ENCODE peak calls at places on chromosomes 5 and 9, in seven cellular contexts. T, G, R, D, A, E and Q are unnamed samples.

GRCh38 chr5:42531611-42532010 is 108.4 kb downstream of the GHR start:
- DNase-seq in T (peak), G (no peak), R (no peak), D (no peak), A (no peak), E (no peak), Q (no peak)

GRCh38 chr5:15368835-15369234 is 131.1 kb upstream of the FBXL7 start:
- DNase-seq in T (no peak), G (no peak), R (no peak), D (no peak), A (no peak), E (no peak), Q (no peak)

GRCh38 chr9:102205251-102205650 is 466.8 kb upstream of the GRIN3A start:
- DNase-seq in T (no peak), G (no peak), R (no peak), D (no peak), A (no peak), E (no peak), Q (no peak)

GRCh38 chr5:172450861-172451695 is 3.2 kb downstream of the SH3PXD2B start:
- DNase-seq in T (no peak), G (peak), R (no peak), D (peak), A (no peak), E (peak), Q (no peak)

GRCh38 chr5:1479581-1480188 is 34.4 kb upstream of the SLC6A3 start:
- DNase-seq in T (peak), G (peak), R (no peak), D (no peak), A (peak), E (peak), Q (peak)

GRCh38 chr5:96124589-96124988 is 162.9 kb upstream of the ELL2 start:
- DNase-seq in T (peak), G (no peak), R (no peak), D (no peak), A (peak), E (no peak), Q (no peak)

GRCh38 chr5:129271309-129271708 is 176.8 kb downstream of the ISOC1 start:
- DNase-seq in T (peak), G (peak), R (no peak), D (no peak), A (no peak), E (no peak), Q (no peak)

GRCh38 chr5:50745221-50745620 is 78.8 kb downstream of the PARP8 start:
- DNase-seq in T (no peak), G (no peak), R (no peak), D (no peak), A (no peak), E (no peak), Q (no peak)

GRCh38 chr5:141328231-141328630 is 2.1 kb upstream of the PCDHGA1 start:
- DNase-seq in T (no peak), G (no peak), R (no peak), D (no peak), A (no peak), E (no peak), Q (no peak)

GRCh38 chr5:141326088-141326854 is 4.0 kb upstream of the PCDHGA1 start:
- DNase-seq in T (peak), G (peak), R (peak), D (peak), A (peak), E (peak), Q (peak)

DNA sequence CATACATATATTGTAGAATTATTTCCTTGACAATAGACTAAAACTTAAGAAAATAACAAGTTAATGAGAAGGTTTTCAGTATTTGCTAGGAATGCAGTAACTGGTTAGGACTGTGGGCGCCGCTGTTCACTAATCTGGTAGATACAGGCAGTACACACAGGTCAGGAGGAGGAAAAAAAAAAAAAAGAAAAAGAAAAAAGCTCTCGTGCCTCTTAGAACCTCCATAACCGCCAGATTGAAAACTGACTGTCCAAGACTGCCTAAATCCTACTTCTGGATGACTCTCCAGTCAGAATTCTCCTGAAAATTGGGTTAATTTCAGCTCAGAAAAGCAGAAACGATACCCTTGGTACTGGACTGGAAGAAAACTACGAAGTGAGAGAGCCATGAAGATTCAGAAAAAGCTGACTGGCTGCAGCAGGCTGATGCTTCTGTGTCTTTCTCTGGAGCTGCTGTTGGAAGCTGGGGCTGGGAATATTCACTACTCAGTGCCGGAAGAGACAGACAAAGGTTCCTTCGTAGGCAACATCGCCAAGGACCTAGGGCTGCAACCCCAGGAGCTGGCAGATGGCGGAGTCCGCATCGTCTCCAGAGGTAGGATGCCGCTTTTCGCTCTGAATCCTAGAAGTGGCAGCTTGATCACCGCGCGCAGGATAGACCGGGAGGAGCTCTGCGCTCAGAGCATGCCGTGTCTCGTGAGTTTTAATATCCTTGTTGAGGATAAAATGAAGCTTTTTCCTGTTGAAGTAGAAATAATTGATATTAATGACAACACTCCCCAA is at the start of gene PCDHGA1:
- DNase-seq in T (peak), G (peak), R (no peak), D (no peak), A (peak), E (no peak), Q (peak)
- TF ChIP-seq CTCF in T (peak), G (peak), R (peak), D (no peak), A (peak), E (no peak), Q (peak)

GRCh38 chr9:93184439-93185221 is 691 bp downstream of the WNK2 start:
- DNase-seq in T (no peak), G (peak), R (no peak), D (no peak), A (no peak), E (peak), Q (no peak)

GRCh38 chr9:93182572-93182971 is 1.4 kb upstream of the WNK2 start:
- DNase-seq in T (no peak), G (no peak), R (no peak), D (no peak), A (no peak), E (no peak), Q (no peak)

GRCh38 chr9:93181672-93182435 is 2.1 kb upstream of the WNK2 start:
- DNase-seq in T (no peak), G (no peak), R (no peak), D (no peak), A (no peak), E (no peak), Q (no peak)

GRCh38 chr9:93183663-93184438 is at the start of gene WNK2:
- DNase-seq in T (no peak), G (peak), R (no peak), D (no peak), A (no peak), E (peak), Q (no peak)

GRCh38 chr9:93183106-93183662 is 755 bp upstream of the WNK2 start:
- DNase-seq in T (no peak), G (no peak), R (no peak), D (no peak), A (no peak), E (no peak), Q (no peak)
- H3K4me3 ChIP-seq in T (no peak), G (peak), R (peak), D (peak), A (no peak), E (peak), Q (no peak)

GRCh38 chr5:150487199-150488061 is 20.5 kb upstream of the NDST1 start:
- DNase-seq in T (peak), G (no peak), R (peak), D (no peak), A (peak), E (no peak), Q (no peak)
- TF ChIP-seq CTCF in T (peak), G (no peak), R (peak), D (no peak), A (peak), E (no peak), Q (peak)

GRCh38 chr9:124779368-124780059 is 2.6 kb downstream of the OLFML2A start:
- DNase-seq in T (peak), G (peak), R (no peak), D (peak), A (peak), E (no peak), Q (peak)
- H3K4me3 ChIP-seq in T (peak), G (peak), R (no peak), D (peak), A (no peak), E (no peak), Q (no peak)

DNA sequence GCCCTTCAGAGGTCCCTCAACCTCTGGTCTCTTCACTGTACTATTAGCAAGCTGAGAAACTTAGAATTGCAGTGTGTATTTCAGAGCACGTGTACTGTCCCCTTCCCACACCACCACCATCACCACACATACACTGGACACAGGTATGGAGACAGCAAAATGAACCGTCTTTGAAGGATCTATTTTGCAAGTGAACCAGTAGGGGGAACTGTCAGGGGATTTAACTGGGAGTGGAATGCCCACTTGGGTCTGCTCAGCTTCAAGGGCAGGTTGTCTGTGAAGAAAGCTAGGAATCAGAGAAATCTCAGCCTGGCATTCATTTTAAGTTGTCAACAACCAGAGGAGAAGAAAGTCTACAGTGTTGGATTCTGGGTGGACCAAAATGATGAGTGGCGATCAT is 147.0 kb downstream of the DCP2 start:
- DNase-seq in T (no peak), G (peak), R (no peak), D (no peak), A (no peak), E (no peak), Q (peak)
- TF ChIP-seq CTCF in T (peak), G (peak), R (peak), D (no peak), A (no peak), E (no peak), Q (peak)

DNA sequence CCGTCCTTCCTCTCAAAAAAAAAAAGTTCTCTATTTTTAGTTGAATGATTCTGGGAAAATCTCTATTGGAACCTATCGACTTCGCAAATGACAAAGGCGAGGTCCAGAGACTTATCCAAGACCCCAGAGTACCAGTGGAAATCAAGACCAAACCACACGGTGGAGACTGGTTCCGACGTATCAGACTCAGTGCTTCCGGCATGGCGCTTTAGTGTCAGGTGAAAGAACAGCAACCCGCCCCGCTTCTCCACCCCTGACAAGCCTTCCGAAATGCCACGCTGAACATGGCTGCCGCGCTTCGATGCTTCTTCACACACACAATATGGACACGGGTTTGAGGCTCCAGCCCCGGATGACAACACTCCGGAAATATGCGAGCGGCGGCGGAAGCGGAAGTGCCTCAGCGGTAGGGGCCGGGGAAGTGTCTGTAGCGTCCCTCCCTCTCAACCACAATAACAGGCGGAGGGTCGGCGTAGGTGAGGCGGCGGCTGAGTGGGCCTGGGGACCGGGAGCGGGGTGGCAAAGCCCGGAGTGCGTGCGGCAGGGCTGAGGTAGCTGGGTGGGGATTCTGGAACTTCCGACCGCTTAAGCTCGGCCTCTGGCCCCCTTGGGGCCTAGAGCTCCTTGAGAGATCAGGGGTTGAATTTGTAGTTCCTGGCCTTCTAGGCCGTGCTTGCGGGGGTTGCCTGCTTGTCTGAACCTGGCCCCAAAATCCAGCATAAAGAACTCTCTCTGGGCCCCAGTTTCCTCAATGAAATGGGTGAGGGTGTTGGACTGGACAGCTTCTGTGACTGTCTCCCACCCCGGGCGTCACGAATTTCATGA is at the start of gene FBXO38:
- DNase-seq in T (peak), G (peak), R (peak), D (peak), A (peak), E (peak), Q (peak)
- H3K4me3 ChIP-seq in T (peak), G (peak), R (peak), D (peak), A (peak), E (peak), Q (peak)

DNA sequence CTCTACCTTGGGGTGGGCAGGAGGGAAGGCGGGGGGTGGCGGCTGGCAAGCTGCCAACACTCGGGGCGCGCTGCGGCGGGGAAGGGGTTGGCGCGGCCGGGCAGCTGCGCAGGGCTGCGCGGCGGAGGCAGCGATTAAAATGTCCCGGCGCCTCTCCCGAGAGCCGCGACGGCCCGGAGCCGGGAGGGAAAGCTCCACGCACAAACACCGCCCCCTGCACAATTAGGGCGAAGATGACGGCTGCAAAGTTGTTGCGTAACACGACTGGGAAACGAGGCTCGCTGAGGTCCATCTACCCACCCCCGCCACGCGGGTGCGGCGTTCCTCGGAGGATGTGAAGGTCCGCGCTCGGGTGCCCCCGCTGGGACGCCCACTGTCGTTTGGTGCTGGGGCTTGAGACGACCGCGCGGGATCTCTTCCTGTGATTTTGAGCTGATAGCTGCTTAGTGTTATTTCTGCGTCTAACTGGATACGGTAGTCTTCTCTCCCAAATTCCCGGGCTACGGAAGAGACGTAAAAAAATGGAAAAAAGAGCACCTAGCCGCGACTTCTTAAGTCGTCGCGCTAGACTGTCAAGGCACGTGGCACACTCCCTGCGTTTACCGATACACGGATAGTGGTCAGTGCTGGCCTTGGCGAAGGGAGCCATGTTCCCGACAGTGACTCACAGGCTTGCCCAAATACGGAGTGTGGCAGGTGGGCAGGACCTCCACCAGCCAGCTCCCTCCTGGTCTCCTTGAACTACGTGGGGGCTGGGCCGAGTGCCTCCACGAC is 958 bp upstream of the NFIL3 start:
- DNase-seq in T (peak), G (peak), R (peak), D (peak), A (peak), E (peak), Q (peak)
- TF ChIP-seq CTCF in T (peak), G (no peak), R (peak), D (no peak), A (peak), E (no peak), Q (peak)